ENCODE peak calls at places on chromosomes 6 and 20, in eight cellular contexts. R is transverse colon; S is GM23338; D is kidney; F is CD8-positive, alpha-beta T cell; J is cardiac muscle cell; M is SK-N-SH; E is endodermal cell. Y is an unnamed sample. For H3K4me1, the result is how much of the 10 kb centered on the place peaks cover.

GRCh38 chr6:119856136-119856535 is 506.6 kb upstream of the MAN1A1 start:
- DNase-seq in S (no peak), D (no peak), R (no peak), M (no peak), F (no peak), E (no peak), J (no peak), Y (no peak)

GRCh38 chr20:62164879-62165761 is 17.7 kb upstream of the MTG2 start:
- DNase-seq in J (no peak), F (no peak), D (no peak), S (no peak), M (no peak), R (no peak), E (no peak), Y (no peak)

GRCh38 chr6:114075300-114075699 is 104.4 kb upstream of the HDAC2 start:
- DNase-seq in S (no peak), J (no peak), M (no peak), F (no peak), D (no peak), R (no peak), E (no peak), Y (no peak)

GRCh38 chr20:41245086-41245707 is 72.3 kb downstream of the ZHX3 start:
- DNase-seq in D (peak), M (no peak), S (peak), R (no peak), F (no peak), J (peak), E (peak), Y (no peak)

GRCh38 chr6:72130327-72130726 is 244.0 kb downstream of the RIMS1 start:
- DNase-seq in E (no peak), M (no peak), J (no peak), F (no peak), D (no peak), R (no peak), S (no peak), Y (no peak)

GRCh38 chr20:5881714-5882113 is 68.6 kb downstream of the TRMT6 start:
- DNase-seq in E (no peak), R (no peak), J (no peak), D (no peak), F (no peak), M (no peak), S (peak), Y (no peak)

GRCh38 chr20:37228656-37229055 is 33.0 kb downstream of the GHRH start:
- DNase-seq in D (no peak), R (no peak), S (no peak), M (no peak), J (no peak), E (no peak), F (no peak), Y (no peak)

GRCh38 chr6:159753081-159753872 is 8.6 kb upstream of the ACAT2 start:
- DNase-seq in R (no peak), D (no peak), F (no peak), E (no peak), S (no peak), J (no peak), M (no peak), Y (no peak)

GRCh38 chr6:105380634-105381033 is 22.2 kb downstream of the PREP start:
- DNase-seq in F (no peak), D (no peak), R (peak), J (no peak), E (no peak), S (no peak), M (no peak), Y (no peak)

GRCh38 chr20:3312940-3313656 is 74.1 kb upstream of the SLC4A11 start:
- DNase-seq in D (no peak), M (no peak), J (no peak), F (no peak), R (no peak), E (no peak), S (no peak), Y (no peak)

GRCh38 chr6:12001004-12001705 is 11.0 kb upstream of the HIVEP1 start:
- DNase-seq in F (no peak), D (no peak), S (no peak), J (no peak), E (no peak), R (no peak), M (no peak), Y (no peak)

GRCh38 chr6:21396313-21396712 is 197.2 kb upstream of the SOX4 start:
- DNase-seq in E (no peak), J (no peak), D (no peak), R (no peak), S (no peak), F (no peak), M (no peak), Y (no peak)

GRCh38 chr20:37892001-37892400 is 10.9 kb upstream of the VSTM2L start:
- DNase-seq in M (no peak), D (no peak), S (no peak), J (no peak), F (no peak), R (no peak), E (no peak), Y (no peak)

GRCh38 chr6:117344444-117345291 is 79.3 kb downstream of the VGLL2 start:
- DNase-seq in F (no peak), E (no peak), S (peak), J (no peak), M (no peak), R (no peak), D (no peak), Y (no peak)

GRCh38 chr20:18299364-18299763 is 11.0 kb downstream of the ZNF133 start:
- DNase-seq in J (no peak), D (no peak), E (no peak), M (no peak), S (no peak), F (no peak), R (no peak), Y (no peak)

GRCh38 chr6:169340395-169340794 is 86.7 kb upstream of the THBS2 start:
- DNase-seq in D (no peak), J (no peak), S (no peak), F (no peak), M (peak), E (no peak), R (no peak), Y (no peak)

GRCh38 chr6:115602471-115602870 is 458.2 kb downstream of the FRK start:
- DNase-seq in M (no peak), R (no peak), F (no peak), J (peak), E (no peak), S (no peak), D (no peak), Y (no peak)

GRCh38 chr6:149484733-149485700 is at the start of gene ZC3H12D:
- DNase-seq in S (no peak), M (no peak), D (peak), J (no peak), E (peak), F (peak), R (peak), Y (no peak)

GRCh38 chr6:149483849-149484635 is 772 bp downstream of the ZC3H12D start:
- DNase-seq in M (no peak), F (no peak), J (no peak), D (no peak), E (no peak), R (no peak), S (no peak), Y (no peak)

GRCh38 chr6:149489967-149490366 is 5.2 kb upstream of the ZC3H12D start:
- DNase-seq in E (no peak), D (no peak), M (no peak), R (no peak), F (no peak), S (no peak), J (no peak), Y (peak)

GRCh38 chr6:149488815-149489214 is 4.0 kb upstream of the ZC3H12D start:
- DNase-seq in R (no peak), F (no peak), J (no peak), M (no peak), D (no peak), E (no peak), S (no peak), Y (peak)

DNA sequence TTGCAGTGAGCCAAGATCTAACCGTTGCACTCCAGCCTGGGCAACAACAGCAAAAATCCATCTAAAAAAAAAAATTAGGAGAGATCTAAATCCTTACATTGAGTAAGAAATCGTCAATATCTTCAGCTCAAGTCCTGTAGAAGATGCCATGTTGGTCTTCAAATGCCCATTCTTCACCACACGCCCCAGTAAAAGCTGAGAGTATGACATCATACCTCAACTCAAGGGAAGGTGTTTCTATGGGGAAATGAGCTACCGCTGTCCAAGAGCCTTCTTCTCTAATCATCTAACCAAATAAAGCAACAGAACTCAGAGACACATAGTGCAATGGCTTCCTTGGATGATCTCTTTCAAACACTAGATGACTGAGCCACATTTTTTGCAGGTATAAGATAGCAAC is 2.5 kb upstream of the ZC3H12D start:
- DNase-seq in J (no peak), M (no peak), D (no peak), F (no peak), E (no peak), S (no peak), R (no peak), Y (no peak)
- H3K4me1 ChIP-seq in J (under half), M (under half), D (under half), F (under half), E (under half), S (under half), R (under half), Y (under half)

GRCh38 chr6:17506962-17507361 is 93.1 kb upstream of the FAM8A1 start:
- DNase-seq in F (no peak), M (no peak), J (no peak), E (no peak), D (no peak), R (no peak), S (no peak), Y (no peak)

GRCh38 chr6:17506531-17506930 is 93.6 kb upstream of the FAM8A1 start:
- DNase-seq in R (no peak), E (no peak), S (no peak), D (no peak), J (no peak), M (no peak), F (no peak), Y (no peak)

GRCh38 chr6:17504005-17504404 is 96.1 kb upstream of the FAM8A1 start:
- DNase-seq in S (peak), D (no peak), J (no peak), M (no peak), R (no peak), F (no peak), E (no peak), Y (no peak)

GRCh38 chr6:17505767-17506280 is 94.3 kb upstream of the FAM8A1 start:
- DNase-seq in S (no peak), D (no peak), F (no peak), E (no peak), M (no peak), J (no peak), R (no peak), Y (no peak)

GRCh38 chr6:17505062-17505476 is 95.0 kb upstream of the FAM8A1 start:
- DNase-seq in F (no peak), M (peak), S (peak), D (no peak), E (no peak), J (no peak), R (no peak), Y (no peak)
- TF ChIP-seq CTCF in F (no peak), M (peak), S (peak), D (no peak), E (peak), J (no peak), R (peak), Y (no peak)

DNA sequence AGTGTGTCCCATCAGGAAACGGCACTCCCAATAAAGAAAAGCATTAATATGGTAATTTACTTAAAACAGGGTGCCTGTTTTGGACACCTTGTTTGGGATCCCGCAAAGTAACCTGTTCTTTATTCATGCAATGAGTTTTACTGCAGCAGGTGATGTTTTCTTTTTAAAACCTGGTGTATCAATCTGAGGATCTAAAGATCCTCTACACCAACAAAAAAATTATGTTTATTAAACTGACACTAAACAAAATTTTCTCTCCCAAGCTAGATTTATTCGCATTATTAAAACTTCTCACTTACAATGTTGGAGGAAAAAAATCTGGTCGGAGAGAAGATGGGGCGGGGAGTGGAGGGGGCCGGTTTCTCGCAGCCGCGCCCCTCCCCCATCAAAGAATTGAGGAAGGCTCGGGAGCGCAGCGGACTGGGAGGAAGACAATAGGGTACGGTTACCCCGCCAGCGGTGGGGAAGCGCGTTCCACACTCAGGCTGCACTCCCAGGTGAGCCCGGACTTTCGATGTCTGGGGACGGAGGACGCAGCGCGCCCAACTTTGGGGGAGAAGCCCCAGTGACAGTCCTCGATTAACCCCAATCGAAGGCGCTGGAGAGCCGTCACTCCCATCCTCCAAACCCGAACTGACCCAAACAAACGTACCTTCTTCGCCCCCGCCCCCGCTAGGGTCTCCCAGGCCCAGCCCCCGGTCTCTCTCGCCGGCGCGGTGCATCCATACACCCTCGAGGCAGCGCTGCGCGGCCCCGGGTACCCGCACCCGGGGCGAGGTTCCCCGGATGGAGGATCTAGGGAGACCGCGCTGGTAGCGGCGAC is 1.3 kb downstream of the CD24 start:
- DNase-seq in M (peak), E (peak), J (peak), F (no peak), R (peak), S (peak), D (peak), Y (no peak)
- H3K27ac ChIP-seq in M (no peak), E (peak), J (peak), F (no peak), R (peak), S (peak), D (peak), Y (no peak)

GRCh38 chr6:75273009-75273408 is 11.6 kb downstream of the TMEM30A start:
- DNase-seq in J (no peak), D (no peak), M (no peak), S (no peak), E (no peak), F (no peak), R (no peak), Y (no peak)

GRCh38 chr6:75275067-75275466 is 9.5 kb downstream of the TMEM30A start:
- DNase-seq in R (no peak), E (no peak), S (no peak), D (no peak), J (no peak), M (no peak), F (no peak), Y (no peak)

GRCh38 chr6:75268988-75269354 is 15.6 kb downstream of the TMEM30A start:
- DNase-seq in R (no peak), J (no peak), S (no peak), E (no peak), F (no peak), M (no peak), D (no peak), Y (no peak)

GRCh38 chr6:75268121-75268987 is 16.2 kb downstream of the TMEM30A start:
- DNase-seq in S (peak), R (no peak), E (peak), M (no peak), F (no peak), J (no peak), D (no peak), Y (no peak)

DNA sequence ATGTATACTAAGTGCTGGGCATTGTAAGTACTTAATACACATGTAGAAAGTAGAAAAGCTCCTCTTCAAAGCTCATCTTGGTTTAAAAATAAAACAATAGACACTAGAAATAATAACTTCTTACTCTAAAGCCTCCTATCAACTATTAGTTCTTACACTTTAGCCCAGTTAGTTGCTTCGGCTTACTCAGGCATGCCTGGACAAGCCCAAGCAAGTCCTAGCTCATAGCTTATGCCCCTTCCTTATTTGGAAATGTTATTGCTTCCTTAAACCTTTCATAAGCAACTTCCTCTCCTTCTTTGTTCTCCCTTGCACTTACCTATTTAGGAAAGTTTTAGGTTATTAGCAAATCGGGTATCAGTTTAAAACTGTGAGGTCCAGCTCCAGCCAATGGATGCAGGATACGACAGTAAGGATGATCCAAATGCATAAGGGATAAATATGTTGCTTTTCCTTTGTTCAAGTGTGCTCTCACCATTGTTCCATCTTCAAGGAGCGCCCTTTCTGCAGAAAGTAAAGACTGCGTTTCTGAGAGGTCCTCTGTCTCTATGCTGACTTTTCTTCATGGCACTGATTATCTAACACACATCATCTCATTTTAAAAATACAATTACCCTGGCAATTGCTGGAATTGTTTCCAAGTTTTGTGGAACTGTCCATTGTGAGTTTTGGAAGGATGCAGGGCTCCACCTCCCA is 12.3 kb downstream of the TMEM30A start:
- DNase-seq in E (no peak), D (no peak), S (no peak), M (no peak), J (no peak), R (no peak), F (no peak), Y (no peak)
- H3K4me1 ChIP-seq in E (under half), D (under half), S (under half), M (under half), J (under half), R (under half), F (under half), Y (under half)

GRCh38 chr6:27388293-27389197 is at the start of gene ZNF391:
- DNase-seq in S (peak), D (peak), R (peak), J (peak), F (peak), M (peak), E (peak), Y (peak)

GRCh38 chr6:27383481-27383880 is 5.1 kb upstream of the ZNF391 start:
- DNase-seq in M (no peak), S (no peak), D (no peak), J (no peak), R (no peak), E (no peak), F (no peak), Y (no peak)

DNA sequence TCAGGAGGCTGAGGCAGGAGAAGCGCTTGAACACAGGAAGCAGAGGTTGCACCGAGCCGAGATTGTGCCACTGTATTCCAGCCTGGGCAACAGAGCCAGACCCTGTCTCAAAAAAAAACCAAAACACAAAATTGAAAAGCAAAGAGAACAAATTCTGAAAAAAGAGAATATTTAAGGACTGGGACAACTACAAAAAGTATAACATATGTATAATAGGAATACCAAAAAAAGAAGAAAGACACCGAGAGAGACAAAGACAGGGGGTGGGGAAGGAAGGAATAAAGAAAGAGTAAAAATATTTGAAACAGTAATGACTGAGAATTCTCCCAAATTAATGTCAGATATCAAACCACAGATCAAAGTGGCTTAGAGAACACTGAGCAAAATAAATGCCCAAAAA is 5.5 kb upstream of the ZNF391 start:
- DNase-seq in R (no peak), D (no peak), S (no peak), E (no peak), J (no peak), F (no peak), M (no peak), Y (no peak)
- TF ChIP-seq CTCF in R (no peak), D (no peak), S (no peak), E (no peak), J (no peak), F (no peak), M (no peak), Y (no peak)

GRCh38 chr6:35724471-35724870 is 12.4 kb upstream of the ARMC12 start:
- DNase-seq in D (no peak), M (no peak), F (no peak), S (no peak), J (no peak), E (peak), R (no peak), Y (no peak)

GRCh38 chr6:35725721-35726438 is 11.0 kb upstream of the ARMC12 start:
- DNase-seq in E (peak), M (no peak), R (peak), J (no peak), D (peak), F (no peak), S (no peak), Y (peak)

GRCh38 chr6:35724059-35724458 is 12.8 kb upstream of the ARMC12 start:
- DNase-seq in D (no peak), M (no peak), F (no peak), R (no peak), E (peak), J (no peak), S (no peak), Y (no peak)

GRCh38 chr6:35723587-35723986 is 13.2 kb upstream of the ARMC12 start:
- DNase-seq in F (no peak), M (peak), D (no peak), S (no peak), E (peak), J (no peak), R (no peak), Y (no peak)

GRCh38 chr6:35725081-35725708 is 11.6 kb upstream of the ARMC12 start:
- DNase-seq in M (no peak), F (no peak), D (no peak), J (no peak), R (no peak), E (peak), S (no peak), Y (no peak)
- H3K27ac ChIP-seq in M (no peak), F (no peak), D (peak), J (no peak), R (peak), E (no peak), S (no peak), Y (peak)

DNA sequence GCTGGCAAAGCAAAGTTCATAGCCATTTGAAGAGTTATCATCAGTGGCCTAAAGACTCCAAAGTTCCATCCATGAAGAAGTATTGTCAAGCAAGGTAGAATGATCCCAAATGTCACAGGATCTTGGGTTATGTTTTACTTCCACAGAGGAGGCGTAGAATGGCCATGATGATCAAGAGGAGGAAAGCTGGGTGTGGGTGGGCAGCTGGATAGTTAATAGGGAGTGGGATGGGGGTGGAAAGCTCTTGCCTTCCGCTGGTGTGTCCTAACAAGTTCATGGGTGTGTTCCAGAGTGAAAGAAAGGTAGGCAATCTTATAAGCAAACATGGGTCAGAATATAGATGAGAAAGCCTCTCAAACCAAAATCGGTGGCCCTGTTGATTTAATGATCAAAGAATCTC is 38.4 kb downstream of the PIGU start:
- DNase-seq in S (no peak), J (no peak), R (no peak), F (no peak), E (peak), D (no peak), M (no peak), Y (no peak)
- H3K4me1 ChIP-seq in S (under half), J (under half), R (under half), F (under half), E (under half), D (under half), M (under half), Y (under half)